ENCODE peak calls at places on chromosomes 4 and X, in seven cellular contexts. P, W, N, F, X, U and B are unnamed samples. For H3K79me2, the result is how much of the 10 kb centered on the place peaks cover.

GRCh38 chr4:79247695-79248394 is 78.0 kb downstream of the NAA11 start:
- DNase-seq in P (no peak), W (no peak), N (no peak), F (no peak), X (no peak), U (no peak), B (no peak)

GRCh38 chrX:131779313-131779712 is 235.4 kb downstream of the OR13H1 start:
- DNase-seq in P (no peak), W (no peak), N (no peak), F (no peak), X (no peak), U (no peak), B (no peak)

GRCh38 chrX:51336584-51336983 is 4.0 kb downstream of the NUDT10 start:
- DNase-seq in P (peak), W (peak), N (peak), F (peak), X (peak), U (peak), B (peak)

GRCh38 chr4:143185253-143186107 is 763 bp downstream of the USP38 start:
- DNase-seq in P (peak), W (peak), N (peak), F (peak), X (peak), U (peak), B (no peak)

GRCh38 chr4:77697860-77698599 is 92.4 kb downstream of the CXCL13 start:
- DNase-seq in P (peak), W (peak), N (peak), F (peak), X (peak), U (peak), B (peak)

GRCh38 chr4:38488891-38489861 is 174.8 kb upstream of the KLF3 start:
- DNase-seq in P (no peak), W (peak), N (peak), F (peak), X (peak), U (peak), B (no peak)

GRCh38 chrX:108203540-108203939 is 112.0 kb downstream of the ATG4A start:
- DNase-seq in P (peak), W (no peak), N (no peak), F (no peak), X (no peak), U (no peak), B (no peak)

GRCh38 chr4:144336633-144337032 is 196.1 kb upstream of the GYPA start:
- DNase-seq in P (no peak), W (no peak), N (no peak), F (no peak), X (no peak), U (no peak), B (no peak)

GRCh38 chrX:136627381-136627780 is 20.6 kb upstream of the CD40LG start:
- DNase-seq in P (no peak), W (no peak), N (no peak), F (no peak), X (no peak), U (no peak), B (no peak)

GRCh38 chr4:2484993-2485392 is 16.1 kb downstream of the RNF4 start:
- DNase-seq in P (no peak), W (peak), N (peak), F (peak), X (peak), U (peak), B (no peak)

GRCh38 chr4:147846318-147847135 is 114.6 kb downstream of the ARHGAP10 start:
- DNase-seq in P (no peak), W (no peak), N (no peak), F (no peak), X (no peak), U (no peak), B (no peak)

GRCh38 chrX:41397768-41398167 is 49.4 kb upstream of the NYX start:
- DNase-seq in P (no peak), W (no peak), N (no peak), F (no peak), X (no peak), U (no peak), B (no peak)

GRCh38 chr4:180828455-180829018 is 1414.7 kb upstream of the TENM3 start:
- DNase-seq in P (peak), W (peak), N (peak), F (peak), X (peak), U (peak), B (peak)

GRCh38 chrX:39560285-39560684 is 537.5 kb downstream of the BCOR start:
- DNase-seq in P (no peak), W (no peak), N (no peak), F (no peak), X (no peak), U (no peak), B (no peak)

GRCh38 chr4:48997962-48998361 is 11.9 kb downstream of the CWH43 start:
- DNase-seq in P (no peak), W (no peak), N (no peak), F (no peak), X (no peak), U (no peak), B (no peak)

GRCh38 chr4:143358923-143359694 is 22.4 kb downstream of the GAB1 start:
- DNase-seq in P (peak), W (peak), N (peak), F (no peak), X (peak), U (no peak), B (peak)

GRCh38 chr4:74451214-74451661 is 6.3 kb downstream of the AREG start:
- DNase-seq in P (peak), W (peak), N (peak), F (no peak), X (no peak), U (peak), B (peak)

GRCh38 chr4:66688674-66689073 is 856.6 kb downstream of the CENPC start:
- DNase-seq in P (peak), W (peak), N (peak), F (no peak), X (peak), U (peak), B (peak)

GRCh38 chr4:78704981-78705757 is 71.0 kb upstream of the BMP2K start:
- DNase-seq in P (no peak), W (peak), N (peak), F (no peak), X (peak), U (no peak), B (peak)

GRCh38 chr4:155617312-155617711 is 49.3 kb upstream of the GUCY1A1 start:
- DNase-seq in P (no peak), W (peak), N (no peak), F (no peak), X (no peak), U (no peak), B (peak)

GRCh38 chrX:15497865-15498264 is 2.7 kb upstream of the BMX start:
- DNase-seq in P (peak), W (peak), N (peak), F (peak), X (peak), U (peak), B (no peak)

GRCh38 chr4:109321232-109321631 is 18.8 kb upstream of the COL25A1 start:
- DNase-seq in P (no peak), W (no peak), N (no peak), F (no peak), X (no peak), U (no peak), B (no peak)

GRCh38 chr4:33625762-33626161 is 2618.6 kb downstream of the ARAP2 start:
- DNase-seq in P (peak), W (no peak), N (no peak), F (peak), X (peak), U (peak), B (no peak)

GRCh38 chrX:9501362-9501761 is 36.5 kb downstream of the TBL1X start:
- DNase-seq in P (no peak), W (no peak), N (no peak), F (peak), X (no peak), U (peak), B (no peak)

GRCh38 chr4:183324619-183325018 is 2.4 kb upstream of the CLDN24 start:
- DNase-seq in P (no peak), W (no peak), N (no peak), F (no peak), X (no peak), U (no peak), B (no peak)

GRCh38 chr4:90209922-90210321 is 82.7 kb downstream of the CCSER1 start:
- DNase-seq in P (peak), W (no peak), N (no peak), F (no peak), X (peak), U (no peak), B (no peak)

GRCh38 chr4:22348410-22348809 is 167.5 kb downstream of the ADGRA3 start:
- DNase-seq in P (no peak), W (peak), N (peak), F (no peak), X (no peak), U (no peak), B (peak)

GRCh38 chr4:182384496-182385155 is 141.4 kb downstream of the TENM3 start:
- DNase-seq in P (no peak), W (peak), N (no peak), F (peak), X (no peak), U (peak), B (peak)

GRCh38 chr4:78552398-78553396 is 1.1 kb downstream of the ANXA3 start:
- DNase-seq in P (peak), W (peak), N (no peak), F (peak), X (peak), U (peak), B (peak)

GRCh38 chr4:42420120-42420519 is 22.8 kb downstream of the SHISA3 start:
- DNase-seq in P (no peak), W (peak), N (no peak), F (peak), X (no peak), U (peak), B (peak)

GRCh38 chr4:95728145-95728544 is 111.7 kb upstream of the PDHA2 start:
- DNase-seq in P (no peak), W (peak), N (no peak), F (no peak), X (no peak), U (no peak), B (peak)

GRCh38 chrX:95056901-95057300 is 1382.9 kb downstream of the FAM133A start:
- DNase-seq in P (peak), W (peak), N (peak), F (peak), X (no peak), U (peak), B (peak)

GRCh38 chrX:55767100-55767499 is 49.6 kb downstream of the RRAGB start:
- DNase-seq in P (peak), W (peak), N (peak), F (no peak), X (no peak), U (no peak), B (peak)

DNA sequence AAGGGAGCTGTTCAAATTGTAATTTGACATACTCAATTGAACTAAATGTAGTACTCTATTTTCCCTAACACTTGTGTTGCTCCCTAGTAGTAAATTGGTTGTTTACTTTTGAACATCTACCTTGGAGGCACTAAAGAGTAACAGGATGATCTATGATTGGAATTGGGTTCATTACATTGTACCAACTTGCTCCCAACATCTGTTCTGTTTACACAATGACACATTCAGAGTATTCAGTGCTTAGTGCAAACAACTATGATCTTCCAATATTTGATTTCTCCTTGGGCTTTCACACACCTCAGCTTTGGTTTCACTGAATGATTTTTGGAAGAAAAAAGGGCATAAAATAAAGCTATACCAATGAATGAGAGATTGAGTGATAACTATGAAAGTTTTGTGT is 121.8 kb downstream of the CORIN start:
- DNase-seq in P (peak), W (no peak), N (no peak), F (no peak), X (no peak), U (no peak), B (no peak)
- H3K79me2 ChIP-seq in P (under half), W (under half), N (under half), F (under half), X (under half), U (under half), B (under half)

DNA sequence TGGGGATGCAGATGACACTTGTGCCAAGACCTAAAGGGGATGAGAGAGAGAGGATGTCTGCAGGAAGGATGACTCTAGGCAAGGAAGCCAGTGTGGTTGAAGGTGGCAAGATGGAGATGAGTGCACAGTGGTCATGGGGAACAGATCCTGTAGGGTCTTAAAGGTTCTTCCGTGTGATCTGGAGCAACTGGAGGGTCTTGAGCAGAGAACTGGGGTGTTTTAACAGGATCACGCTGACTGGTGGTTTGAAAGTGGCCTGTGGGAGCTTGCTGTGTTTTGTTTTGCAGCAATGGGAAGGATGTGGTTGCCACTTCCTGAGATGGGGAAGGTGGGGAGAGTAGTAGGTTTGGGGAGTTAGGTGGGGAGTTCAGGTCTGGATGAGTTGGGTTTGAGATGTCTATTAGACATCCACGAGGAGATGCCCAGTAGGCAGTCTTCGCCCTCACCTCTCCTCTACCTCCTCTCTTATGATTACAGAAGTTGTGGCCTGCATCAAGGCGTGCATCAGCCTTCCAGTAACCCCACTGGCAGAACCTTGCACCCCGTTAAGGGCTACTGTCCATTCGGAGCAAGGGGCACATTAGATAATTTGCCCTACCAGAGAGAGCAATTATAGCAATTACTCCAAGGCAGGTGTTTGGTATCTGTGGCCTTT is 1.4 kb upstream of the STBD1 start:
- DNase-seq in P (no peak), W (no peak), N (no peak), F (no peak), X (no peak), U (no peak), B (no peak)
- H3K27ac ChIP-seq in P (no peak), W (peak), N (no peak), F (no peak), X (peak), U (no peak), B (no peak)

GRCh38 chrX:45751156-45751555 is 550.5 kb upstream of the DIPK2B start:
- DNase-seq in P (no peak), W (no peak), N (no peak), F (no peak), X (no peak), U (no peak), B (no peak)
- H3K79me2 ChIP-seq in P (half or more), W (half or more), N (half or more), F (under half), X (under half), U (half or more), B (half or more)

GRCh38 chrX:1520350-1520749 is 16.6 kb downstream of the P2RY8 start:
- DNase-seq in P (no peak), W (no peak), N (no peak), F (no peak), X (no peak), U (no peak), B (no peak)

GRCh38 chrX:1519022-1519497 is 17.9 kb downstream of the P2RY8 start:
- DNase-seq in P (no peak), W (no peak), N (no peak), F (no peak), X (no peak), U (no peak), B (no peak)

GRCh38 chrX:1521459-1521956 is 15.5 kb downstream of the P2RY8 start:
- DNase-seq in P (no peak), W (no peak), N (no peak), F (no peak), X (no peak), U (peak), B (no peak)

GRCh38 chrX:1516596-1517104 is 20.3 kb downstream of the P2RY8 start:
- DNase-seq in P (no peak), W (no peak), N (no peak), F (no peak), X (no peak), U (no peak), B (no peak)

DNA sequence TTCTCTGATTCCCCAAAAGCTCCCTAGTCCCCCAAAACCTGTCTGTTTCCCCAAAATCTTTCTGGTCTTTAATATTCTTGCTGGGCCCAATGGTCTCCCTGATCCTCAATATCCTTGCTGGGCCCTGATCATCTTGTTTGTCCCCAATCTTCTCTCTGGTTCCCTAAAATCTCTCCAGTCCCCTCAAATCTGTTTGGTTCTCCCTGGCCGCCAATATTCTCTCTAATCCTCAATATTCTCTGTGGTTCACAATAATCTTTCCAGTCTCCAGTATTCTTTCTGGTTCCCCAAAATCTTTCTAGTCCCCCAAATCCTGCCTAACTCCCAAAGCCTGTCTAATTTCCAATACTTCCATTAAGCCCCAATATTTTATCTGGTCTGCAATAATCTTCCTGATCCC is 18.5 kb downstream of the P2RY8 start:
- DNase-seq in P (no peak), W (no peak), N (no peak), F (no peak), X (no peak), U (no peak), B (no peak)
- H3K27ac ChIP-seq in P (no peak), W (no peak), N (no peak), F (no peak), X (no peak), U (no peak), B (no peak)

DNA sequence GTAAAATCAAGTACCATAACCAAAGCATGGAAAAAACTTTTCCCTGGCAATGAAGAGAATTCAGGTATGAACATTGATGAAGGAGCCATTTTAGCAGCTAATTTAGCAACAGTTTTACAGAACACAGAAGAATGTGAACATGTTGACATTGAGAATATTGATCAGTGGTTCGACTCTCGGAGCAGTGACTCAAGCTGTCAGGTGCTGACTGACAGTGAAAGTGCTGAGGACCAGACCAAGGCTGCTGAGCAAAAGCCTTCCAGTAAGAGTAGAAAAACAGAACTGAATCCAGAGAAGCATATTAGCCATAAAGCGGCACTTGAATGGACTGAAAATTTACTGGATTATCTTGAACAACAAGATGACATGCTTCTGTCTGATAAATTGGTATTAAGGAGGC is 2.8 kb downstream of the TIGD2 start:
- DNase-seq in P (no peak), W (no peak), N (no peak), F (no peak), X (no peak), U (no peak), B (no peak)
- H3K79me2 ChIP-seq in P (under half), W (under half), N (under half), F (under half), X (under half), U (under half), B (under half)